ENCODE peak calls at places on chromosomes 13 and 19, in six cellular contexts. Q is retinal pigment epithelial cell, A is neural progenitor cell, G is foreskin fibroblast, X is transverse colon, J is HFFc6. K is an unnamed sample.

GRCh38 chr13:39311619-39312018 is 273.4 kb downstream of the NHLRC3 start:
- DNase-seq in Q (peak; percentile 33), A (no peak), G (peak; percentile 32), X (no peak), J (peak; percentile 3), K (peak; percentile 15)

GRCh38 chr19:44603201-44603945 is 10.0 kb upstream of the IGSF23 start:
- DNase-seq in Q (no peak), A (no peak), G (peak; percentile 93), X (no peak), J (peak; percentile 90), K (peak; percentile 73)

GRCh38 chr19:13130886-13131490 is 12.9 kb downstream of the NACC1 start:
- DNase-seq in Q (no peak), A (no peak), G (no peak), X (no peak), J (no peak), K (no peak)

GRCh38 chr13:23558675-23559536 is 11.3 kb upstream of the TNFRSF19 start:
- DNase-seq in Q (peak; percentile 46), A (no peak), G (peak; percentile 90), X (no peak), J (peak; percentile 64), K (peak; percentile 86)

GRCh38 chr13:50386527-50387123 is 371.4 kb downstream of the KCNRG start:
- DNase-seq in Q (no peak), A (peak; percentile 56), G (peak; percentile 73), X (no peak), J (no peak), K (no peak)

GRCh38 chr13:38262211-38262610 is 87.4 kb upstream of the UFM1 start:
- DNase-seq in Q (no peak), A (no peak), G (no peak), X (no peak), J (no peak), K (no peak)

GRCh38 chr19:11067356-11068113 is 21.7 kb upstream of the LDLR start:
- DNase-seq in Q (peak; percentile 55), A (no peak), G (peak; percentile 47), X (no peak), J (peak; percentile 6), K (peak; percentile 26)

GRCh38 chr19:13727798-13728197 is 36.5 kb upstream of the MRI1 start:
- DNase-seq in Q (no peak), A (no peak), G (peak; percentile 67), X (no peak), J (peak; percentile 29), K (no peak)

GRCh38 chr13:112859817-112860190 is 109.2 kb upstream of the MCF2L start:
- DNase-seq in Q (peak; percentile 9), A (no peak), G (peak; percentile 75), X (no peak), J (no peak), K (peak; percentile 31)

GRCh38 chr19:7013678-7014077 is 7.6 kb downstream of the MBD3L2B start:
- DNase-seq in Q (no peak), A (no peak), G (no peak), X (no peak), J (peak; percentile 2), K (peak; percentile 56)

GRCh38 chr19:34556500-34556899 is 74.9 kb downstream of the WTIP start:
- DNase-seq in Q (no peak), A (peak; percentile 65), G (peak; percentile 26), X (peak; percentile 18), J (no peak), K (no peak)

GRCh38 chr13:80388506-80388905 is 47.6 kb upstream of the SPRY2 start:
- DNase-seq in Q (no peak), A (no peak), G (no peak), X (no peak), J (no peak), K (no peak)
- TF ChIP-seq CTCF in Q (no peak), A (no peak), G (no peak), X (no peak), J (peak; percentile 3), K (no peak)

DNA sequence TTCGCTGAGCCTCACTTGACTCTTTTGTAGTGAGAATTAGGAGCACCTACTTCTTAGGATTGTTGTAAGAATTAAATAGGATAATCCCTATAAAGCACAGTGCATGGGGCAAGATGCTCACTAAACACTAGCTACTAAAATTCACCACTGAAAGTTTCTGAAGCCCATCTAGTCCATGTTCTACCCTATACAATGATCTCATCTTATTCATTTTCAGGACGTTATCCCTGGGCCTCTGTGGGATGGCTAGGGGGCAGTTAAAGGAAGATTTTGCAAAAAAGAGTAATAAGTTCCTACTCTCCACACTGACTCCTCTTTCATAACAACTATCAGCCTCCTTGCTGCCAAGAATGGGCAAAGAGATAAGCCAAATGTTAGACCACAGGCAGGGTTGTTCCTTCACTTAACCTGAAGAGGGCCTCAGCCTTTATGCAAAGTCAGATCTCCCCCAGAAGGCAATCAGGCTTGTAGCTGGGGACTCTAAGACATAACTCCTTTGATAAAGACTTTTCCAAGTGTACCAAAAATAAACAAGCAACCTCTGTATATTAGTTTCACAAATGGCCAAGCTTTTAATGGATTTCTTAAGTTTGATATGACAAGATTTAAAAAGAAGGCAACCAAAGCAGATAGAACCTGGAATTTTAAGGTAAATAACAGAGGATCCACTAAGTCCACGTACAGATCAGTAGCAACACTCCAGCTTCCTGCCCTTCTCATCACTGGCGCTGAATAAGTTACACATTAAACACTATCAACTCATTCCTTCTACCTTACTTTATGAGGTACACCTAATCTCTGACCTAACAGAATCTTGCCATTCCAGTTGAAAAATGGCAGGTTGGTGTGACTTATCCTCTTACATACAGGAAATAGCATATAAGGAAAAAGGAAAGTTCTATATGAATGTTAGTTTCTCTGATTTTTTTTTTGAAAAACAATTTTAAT is 44.4 kb downstream of the ELF1 start:
- DNase-seq in Q (no peak), A (peak; percentile 66), G (peak; percentile 43), X (peak; percentile 20), J (peak; percentile 44), K (peak; percentile 64)
- TF ChIP-seq CTCF in Q (peak; percentile 59), A (peak; percentile 59), G (peak; percentile 30), X (no peak), J (peak; percentile 63), K (peak; percentile 53)

GRCh38 chr13:42478531-42479156 is 95.3 kb upstream of the TNFSF11 start:
- DNase-seq in Q (no peak), A (peak; percentile 27), G (peak; percentile 26), X (no peak), J (peak; percentile 28), K (peak; percentile 56)
- TF ChIP-seq CTCF in Q (peak; percentile 51), A (peak; percentile 44), G (peak; percentile 23), X (peak; percentile 29), J (peak; percentile 58), K (peak; percentile 65)

GRCh38 chr13:105144020-105144419 is 1391.4 kb downstream of the EFNB2 start:
- DNase-seq in Q (no peak), A (no peak), G (no peak), X (no peak), J (no peak), K (no peak)
- TF ChIP-seq CTCF in Q (no peak), A (no peak), G (no peak), X (no peak), J (no peak), K (no peak)

GRCh38 chr19:1871140-1871597 is 7.8 kb upstream of the KLF16 start:
- DNase-seq in Q (no peak), A (no peak), G (no peak), X (no peak), J (no peak), K (no peak)
- TF ChIP-seq CTCF in Q (no peak), A (no peak), G (no peak), X (no peak), J (no peak), K (no peak)

DNA sequence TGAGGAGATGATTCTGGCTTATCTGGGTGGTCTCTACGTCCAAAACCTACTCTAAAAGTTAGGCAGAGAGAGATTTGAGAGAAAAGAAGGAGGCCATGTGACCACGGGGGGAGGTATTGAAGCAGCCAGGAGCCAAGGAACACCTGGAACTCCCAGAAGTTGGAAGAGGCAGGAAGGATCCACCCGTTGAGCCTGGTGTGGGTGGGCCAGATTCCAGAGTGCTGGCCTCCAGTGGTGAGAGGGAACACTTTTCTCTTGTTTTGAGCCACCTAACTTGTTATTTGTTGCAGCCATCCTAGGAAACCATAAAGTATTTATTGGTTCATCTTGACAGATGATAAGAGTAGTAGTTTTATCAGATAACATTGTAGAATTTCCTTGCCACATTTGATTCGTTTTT is 396.9 kb downstream of the MYO16 start:
- DNase-seq in Q (no peak), A (no peak), G (no peak), X (no peak), J (no peak), K (no peak)
- TF ChIP-seq CTCF in Q (no peak), A (no peak), G (no peak), X (no peak), J (no peak), K (no peak)

DNA sequence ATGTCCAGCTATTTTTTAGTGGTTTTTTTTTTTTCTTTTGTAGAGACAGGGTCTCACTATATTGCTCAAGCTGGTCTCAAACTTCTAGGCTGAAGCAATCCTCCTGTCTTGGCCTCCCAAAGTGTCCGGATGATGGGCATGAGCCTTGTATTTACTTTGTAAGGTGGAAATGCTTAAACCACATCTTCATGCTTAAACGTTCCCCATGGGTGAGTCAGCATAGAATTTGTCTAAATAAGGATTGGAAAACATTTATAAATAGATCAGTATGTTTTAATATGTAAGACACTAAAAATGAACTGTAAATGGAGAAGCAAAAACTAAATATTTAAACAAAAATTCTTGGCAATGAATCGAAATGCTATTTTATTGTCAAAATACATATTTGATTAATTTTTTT is 698.0 kb downstream of the PCDH9 start:
- DNase-seq in Q (peak; percentile 27), A (no peak), G (peak; percentile 71), X (no peak), J (peak; percentile 48), K (no peak)
- TF ChIP-seq CTCF in Q (no peak), A (no peak), G (no peak), X (no peak), J (no peak), K (no peak)

GRCh38 chr19:1590641-1591397 is 1.8 kb downstream of the MBD3 start:
- DNase-seq in Q (no peak), A (peak; percentile 54), G (peak; percentile 57), X (peak; percentile 32), J (no peak), K (peak; percentile 46)
- TF ChIP-seq CTCF in Q (peak; percentile 59), A (peak; percentile 31), G (peak; percentile 25), X (no peak), J (peak; percentile 27), K (peak; percentile 47)